ENCODE peak calls at places on chromosomes 16 and 17, in four cellular contexts. O is type B pancreatic cell, G is neural crest cell, J is A549. C is an unnamed sample.

GRCh38 chr17:596763-597644 is 117.6 kb downstream of the VPS53 start:
- DNase-seq in O (no peak), G (no peak), J (peak), C (no peak)

GRCh38 chr16:19071811-19072777 is 4.7 kb downstream of the COQ7 start:
- DNase-seq in O (no peak), G (peak), J (peak), C (no peak)

GRCh38 chr17:27244019-27244418 is 49.9 kb upstream of the WSB1 start:
- DNase-seq in O (no peak), G (no peak), J (no peak), C (no peak)

GRCh38 chr16:26594666-26595065 is 472.1 kb upstream of the C16orf82 start:
- DNase-seq in O (no peak), G (no peak), J (no peak), C (no peak)

GRCh38 chr17:76492250-76492988 is 8.8 kb downstream of the RHBDF2 start:
- DNase-seq in O (no peak), G (no peak), J (no peak), C (no peak)

GRCh38 chr17:64128787-64129514 is 993 bp downstream of the ERN1 start:
- DNase-seq in O (no peak), G (no peak), J (peak), C (peak)

GRCh38 chr17:12074346-12074745 is 53.7 kb downstream of the MAP2K4 start:
- DNase-seq in O (no peak), G (no peak), J (no peak), C (no peak)

GRCh38 chr16:9053006-9053601 is 38.3 kb upstream of the HAPSTR1 start:
- DNase-seq in O (peak), G (peak), J (peak), C (peak)

GRCh38 chr17:78665952-78666920 is 89.0 kb upstream of the DNAH17 start:
- DNase-seq in O (no peak), G (no peak), J (no peak), C (no peak)

GRCh38 chr16:63458842-63459241 is 1422.6 kb upstream of the CDH8 start:
- DNase-seq in O (no peak), G (no peak), J (no peak), C (no peak)

GRCh38 chr17:78739331-78739853 is 42.7 kb downstream of the CYTH1 start:
- DNase-seq in O (no peak), G (no peak), J (no peak), C (no peak)

GRCh38 chr17:80036715-80037477 is 454 bp downstream of the CCDC40 start:
- DNase-seq in O (no peak), G (peak), J (peak), C (no peak)

GRCh38 chr17:673200-673681 is 41.4 kb downstream of the VPS53 start:
- DNase-seq in O (no peak), G (peak), J (no peak), C (no peak)

GRCh38 chr16:53740476-53740875 is 36.5 kb downstream of the FTO start:
- DNase-seq in O (no peak), G (no peak), J (no peak), C (no peak)

GRCh38 chr17:28948873-28949184 is 2.5 kb downstream of the PHF12 start:
- DNase-seq in O (no peak), G (no peak), J (no peak), C (no peak)

GRCh38 chr17:57811633-57812280 is 38.1 kb downstream of the MRPS23 start:
- DNase-seq in O (no peak), G (no peak), J (no peak), C (no peak)

GRCh38 chr17:48819466-48819865 is 2.4 kb upstream of the TTLL6 start:
- DNase-seq in O (no peak), G (no peak), J (no peak), C (no peak)

GRCh38 chr17:46763416-46763815 is 55.1 kb downstream of the WNT3 start:
- DNase-seq in O (no peak), G (no peak), J (no peak), C (peak)

GRCh38 chr16:89616576-89617437 is 3.4 kb downstream of the DPEP1 start:
- DNase-seq in O (no peak), G (no peak), J (no peak), C (no peak)

GRCh38 chr17:30524847-30525246 is 47.6 kb downstream of the GOSR1 start:
- DNase-seq in O (no peak), G (no peak), J (no peak), C (no peak)

GRCh38 chr17:59357219-59357699 is 25.8 kb downstream of the YPEL2 start:
- DNase-seq in O (no peak), G (no peak), J (no peak), C (no peak)

GRCh38 chr16:31016018-31016417 is 5.6 kb upstream of the STX1B start:
- DNase-seq in O (no peak), G (no peak), J (peak), C (no peak)

GRCh38 chr17:34337701-34338100 is 18.5 kb downstream of the CCL8 start:
- DNase-seq in O (no peak), G (no peak), J (no peak), C (no peak)

GRCh38 chr17:50266384-50267073 is 7.7 kb upstream of the TMEM92 start:
- DNase-seq in O (peak), G (no peak), J (peak), C (peak)

GRCh38 chr17:50911890-50912289 is 45.7 kb upstream of the TOB1 start:
- DNase-seq in O (no peak), G (no peak), J (no peak), C (no peak)

GRCh38 chr16:85335584-85336492 is 223.6 kb upstream of the CIBAR2 start:
- DNase-seq in O (no peak), G (no peak), J (peak), C (no peak)

GRCh38 chr17:81403040-81403467 is 7.8 kb downstream of the BAHCC1 start:
- DNase-seq in O (no peak), G (no peak), J (no peak), C (no peak)

GRCh38 chr17:70308619-70309018 is 139.3 kb downstream of the KCNJ2 start:
- DNase-seq in O (no peak), G (no peak), J (no peak), C (no peak)

GRCh38 chr16:83705856-83706255 is 101.9 kb upstream of the HSBP1 start:
- DNase-seq in O (no peak), G (no peak), J (no peak), C (no peak)

GRCh38 chr16:247027-247426 is 12.4 kb downstream of the FAM234A start:
- DNase-seq in O (no peak), G (no peak), J (no peak), C (no peak)

GRCh38 chr17:13393841-13394710 is 207.7 kb downstream of the HS3ST3A1 start:
- DNase-seq in O (no peak), G (no peak), J (no peak), C (no peak)

GRCh38 chr17:40038882-40039513 is 15.2 kb downstream of the MED24 start:
- DNase-seq in O (no peak), G (peak), J (peak), C (no peak)

GRCh38 chr16:499924-500323 is 27.6 kb upstream of the CAPN15 start:
- DNase-seq in O (no peak), G (no peak), J (no peak), C (no peak)

GRCh38 chr16:23296994-23297393 is 5.1 kb upstream of the SCNN1B start:
- DNase-seq in O (no peak), G (no peak), J (peak), C (no peak)

GRCh38 chr16:85656351-85657266 is 32.1 kb downstream of the GINS2 start:
- DNase-seq in O (no peak), G (no peak), J (no peak), C (no peak)

GRCh38 chr17:83053021-83053778 is 26.2 kb upstream of the METRNL start:
- DNase-seq in O (no peak), G (no peak), J (no peak), C (no peak)

DNA sequence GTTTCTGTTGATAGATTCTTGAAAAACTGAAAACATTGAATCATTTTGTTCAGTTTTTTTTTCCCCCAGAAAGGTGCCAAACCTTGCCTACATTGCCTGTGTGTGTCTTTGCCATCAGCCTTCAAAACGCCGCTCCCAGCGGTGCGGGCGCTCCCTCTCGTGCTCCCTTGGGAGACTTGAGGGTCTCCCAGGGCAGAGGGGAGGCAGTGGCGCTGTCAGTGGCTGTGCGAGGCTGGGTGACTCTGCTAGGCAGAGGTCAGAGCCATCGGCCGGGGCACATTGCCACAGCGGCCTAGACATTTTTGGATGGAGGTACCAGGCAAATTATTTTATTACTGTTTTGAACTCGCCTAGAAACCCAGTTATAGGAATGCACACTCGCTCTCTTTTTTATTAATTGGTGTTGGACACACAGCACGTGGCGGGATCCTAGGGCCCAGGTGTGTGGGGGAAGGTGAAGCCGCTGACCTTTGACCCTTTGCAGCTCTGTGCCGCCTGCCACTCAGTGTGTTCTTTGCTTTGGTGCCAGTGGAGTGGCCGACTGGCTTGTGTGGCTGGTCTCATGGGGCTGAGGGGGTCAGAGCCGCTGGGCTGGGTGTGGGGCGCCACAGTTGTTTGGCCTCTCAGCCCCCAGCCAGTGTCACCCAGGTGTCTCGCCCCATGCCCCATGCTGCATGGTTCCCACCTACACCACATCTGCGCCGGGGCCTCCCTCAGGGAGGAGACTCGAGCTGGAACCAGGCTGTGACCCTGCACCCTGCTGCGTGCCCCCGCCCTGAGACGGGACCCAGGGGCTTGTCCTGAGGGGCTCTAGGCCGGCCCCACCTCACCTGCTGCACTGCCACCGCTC is 115.7 kb downstream of the BANP start:
- DNase-seq in O (no peak), G (no peak), J (no peak), C (no peak)
- TF ChIP-seq CTCF in O (no peak), G (no peak), J (no peak), C (no peak)

DNA sequence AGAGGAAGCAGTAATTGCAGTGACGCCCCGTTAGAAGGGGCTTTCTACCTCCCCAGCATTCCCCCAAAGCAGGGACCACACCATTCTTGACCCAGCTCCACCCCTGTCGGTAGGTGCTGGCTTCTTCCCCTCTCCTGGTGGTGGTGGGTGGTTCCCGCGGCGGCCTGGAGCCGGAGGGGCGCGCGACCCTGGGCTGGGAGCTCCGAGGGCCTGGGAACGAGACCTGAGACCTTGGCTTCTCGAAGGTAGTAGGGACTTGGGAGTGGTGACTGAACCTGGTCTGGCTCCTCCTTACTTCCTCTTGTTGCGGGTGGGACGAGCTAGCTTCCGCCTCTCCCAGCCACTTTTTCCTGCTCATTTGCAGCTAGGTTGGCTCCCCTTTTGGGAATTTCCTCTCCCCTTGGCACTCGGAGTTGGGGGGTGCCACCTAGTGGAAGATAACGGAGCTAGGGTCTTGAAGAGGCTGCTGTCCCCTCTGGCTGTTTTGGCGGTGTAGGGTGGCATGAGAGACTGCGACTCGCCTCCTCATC is 460 bp downstream of the GRN start:
- DNase-seq in O (no peak), G (peak), J (peak), C (no peak)
- TF ChIP-seq CTCF in O (peak), G (peak), J (peak), C (peak)

GRCh38 chr16:56691885-56692284 is 9.6 kb downstream of the MT1X start:
- DNase-seq in O (no peak), G (no peak), J (peak), C (no peak)

GRCh38 chr16:56690420-56691122 is 8.3 kb downstream of the MT1X start:
- DNase-seq in O (no peak), G (no peak), J (no peak), C (no peak)

GRCh38 chr16:56700195-56700594 is 17.9 kb downstream of the MT1X start:
- DNase-seq in O (no peak), G (no peak), J (no peak), C (no peak)

GRCh38 chr16:56697456-56698155 is 15.3 kb downstream of the MT1X start:
- DNase-seq in O (no peak), G (no peak), J (no peak), C (no peak)

DNA sequence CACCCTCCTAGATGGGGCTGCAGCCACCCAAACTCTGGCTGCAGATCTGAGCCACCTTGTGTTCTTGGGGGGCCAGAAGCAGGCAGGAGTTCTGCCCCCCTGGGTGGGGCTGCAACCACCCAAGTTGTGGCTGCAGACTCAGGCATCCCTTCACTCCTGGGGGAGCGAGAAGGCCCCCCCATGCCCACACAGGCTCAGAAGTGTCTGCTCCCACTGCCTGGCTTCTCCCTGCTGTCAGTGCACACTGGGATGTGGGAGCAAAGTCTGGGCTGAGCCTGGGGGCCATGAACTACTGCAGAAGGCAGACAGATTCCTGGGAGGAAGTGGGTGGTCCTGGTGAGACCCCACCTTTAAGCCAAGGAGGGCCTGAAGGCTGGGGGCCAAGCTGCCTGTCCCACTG is 13.0 kb downstream of the MT1X start:
- DNase-seq in O (no peak), G (no peak), J (no peak), C (no peak)
- TF ChIP-seq CTCF in O (no peak), G (no peak), J (no peak), C (no peak)

GRCh38 chr17:42676424-42677011 is at the start of gene PLEKHH3:
- DNase-seq in O (no peak), G (peak), J (no peak), C (no peak)
- TF ChIP-seq CTCF in O (peak), G (peak), J (no peak), C (peak)

GRCh38 chr17:7432296-7432695 is 2.9 kb upstream of the TMEM102 start:
- DNase-seq in O (no peak), G (no peak), J (no peak), C (no peak)
- TF ChIP-seq CTCF in O (no peak), G (no peak), J (no peak), C (no peak)

GRCh38 chr16:56202036-56202435 is 10.7 kb downstream of the GNAO1 start:
- DNase-seq in O (no peak), G (no peak), J (no peak), C (no peak)
- TF ChIP-seq CTCF in O (no peak), G (no peak), J (no peak), C (no peak)

GRCh38 chr17:7806592-7806991 is 27.4 kb upstream of the KDM6B start:
- DNase-seq in O (no peak), G (no peak), J (no peak), C (no peak)

GRCh38 chr17:7809086-7809790 is 24.8 kb upstream of the KDM6B start:
- DNase-seq in O (no peak), G (no peak), J (no peak), C (no peak)

GRCh38 chr17:7803981-7804380 is 30.0 kb upstream of the KDM6B start:
- DNase-seq in O (no peak), G (no peak), J (no peak), C (no peak)

GRCh38 chr17:7801582-7801981 is 32.4 kb upstream of the KDM6B start:
- DNase-seq in O (no peak), G (no peak), J (no peak), C (no peak)

GRCh38 chr17:7807206-7807605 is 26.8 kb upstream of the KDM6B start:
- DNase-seq in O (no peak), G (no peak), J (no peak), C (no peak)
- TF ChIP-seq CTCF in O (no peak), G (no peak), J (no peak), C (no peak)

GRCh38 chr17:3645310-3645709 is 8.8 kb downstream of the CTNS start:
- DNase-seq in O (no peak), G (no peak), J (no peak), C (no peak)

GRCh38 chr17:3647251-3647650 is 10.7 kb downstream of the CTNS start:
- DNase-seq in O (no peak), G (no peak), J (no peak), C (no peak)

GRCh38 chr17:3647769-3648540 is 11.4 kb downstream of the CTNS start:
- DNase-seq in O (no peak), G (peak), J (peak), C (no peak)
- TF ChIP-seq CTCF in O (peak), G (peak), J (peak), C (peak)

DNA sequence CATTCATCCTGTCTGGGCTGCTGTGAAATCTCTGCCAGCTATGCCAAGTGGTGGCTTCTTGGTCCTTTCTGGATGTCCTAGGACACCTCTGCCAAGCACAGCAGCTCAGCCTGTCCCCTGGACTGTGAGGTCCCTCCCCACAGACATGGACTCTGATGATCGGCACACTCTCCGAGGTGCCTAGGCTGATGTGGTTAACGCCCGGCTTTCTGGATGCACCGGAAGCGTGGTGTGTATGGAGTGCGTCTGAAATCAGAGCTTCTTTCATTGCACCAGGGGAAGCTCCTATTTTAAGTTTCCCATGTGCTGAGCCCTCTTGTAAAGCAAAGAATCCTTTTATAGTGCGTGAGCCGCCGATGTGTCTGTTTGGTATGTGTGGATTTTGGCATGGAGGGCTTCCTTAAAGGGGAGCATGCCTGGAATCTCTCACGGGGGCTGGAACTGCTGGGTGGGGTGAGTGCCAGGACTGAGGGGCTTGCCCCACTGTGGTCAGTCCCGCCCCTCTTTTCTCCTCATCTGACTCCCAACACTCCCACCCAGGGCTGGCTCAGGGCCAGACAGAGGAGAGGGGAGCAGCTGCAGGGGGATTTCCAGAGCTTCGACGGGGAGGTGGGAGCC is 6.9 kb upstream of the ARHGAP23 start:
- DNase-seq in O (no peak), G (no peak), J (no peak), C (no peak)
- TF ChIP-seq CTCF in O (no peak), G (no peak), J (no peak), C (no peak)

GRCh38 chr16:67150833-67151396 is at the start of gene B3GNT9:
- DNase-seq in O (no peak), G (peak), J (peak), C (no peak)

GRCh38 chr16:67150058-67150832 is 553 bp downstream of the B3GNT9 start:
- DNase-seq in O (no peak), G (peak), J (peak), C (no peak)

GRCh38 chr16:67148656-67149275 is 2.0 kb downstream of the B3GNT9 start:
- DNase-seq in O (no peak), G (no peak), J (no peak), C (no peak)

GRCh38 chr16:67148221-67148620 is 2.6 kb downstream of the B3GNT9 start:
- DNase-seq in O (no peak), G (no peak), J (no peak), C (no peak)

DNA sequence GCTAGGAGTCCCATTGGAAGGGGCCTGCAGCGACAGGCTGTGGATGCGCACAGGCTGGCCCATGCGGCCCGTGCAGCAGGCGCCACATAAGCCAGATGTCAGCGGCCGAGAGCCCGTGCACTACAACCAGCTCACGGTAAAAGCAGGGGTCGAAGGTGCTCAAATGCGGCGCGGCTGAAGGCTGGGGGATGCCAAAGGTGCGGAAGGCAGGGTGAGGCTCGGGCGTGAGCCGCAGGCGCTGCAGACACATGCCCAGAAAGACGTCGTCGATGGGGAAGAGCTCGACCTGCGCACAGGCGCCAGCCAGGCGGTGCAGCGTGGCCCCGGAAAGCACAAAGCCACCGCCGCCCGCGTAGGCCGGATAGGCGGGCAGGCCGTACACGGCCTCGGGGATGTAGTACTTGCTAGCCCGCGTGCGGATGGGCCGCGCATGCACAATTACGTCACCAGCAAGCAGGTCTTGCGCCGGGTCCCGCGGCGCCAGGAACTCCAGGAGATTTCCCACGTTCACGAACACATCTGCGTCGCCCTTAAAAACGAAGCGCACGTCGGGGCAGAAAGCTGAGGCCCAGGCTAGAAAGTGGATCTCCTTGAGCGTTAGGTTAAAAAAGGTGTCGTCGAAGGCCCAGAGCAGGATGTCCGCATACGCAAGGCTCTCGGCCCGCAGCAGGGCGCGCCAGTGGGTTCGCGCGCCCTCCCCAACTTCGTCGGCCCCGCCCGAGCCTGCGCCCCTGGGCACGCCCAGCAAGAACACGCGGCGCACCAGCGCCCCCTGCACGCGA is 1.3 kb downstream of the B3GNT9 start:
- DNase-seq in O (no peak), G (no peak), J (no peak), C (no peak)
- TF ChIP-seq CTCF in O (no peak), G (no peak), J (no peak), C (no peak)